ENCODE peak calls at places on chromosomes 11 and 22, in five cellular contexts. R is cardiac muscle cell, X is ovary, B is tibial nerve, E is mesendoderm. C is an unnamed sample. For H3K4me1, the result is how much of the 10 kb centered on the place peaks cover.

GRCh38 chr22:43850529-43850928 is 11.8 kb downstream of the SULT4A1 start:
- DNase-seq in X (peak), R (no peak), B (peak), E (no peak), C (no peak)

GRCh38 chr22:36893262-36893661 is 20.2 kb upstream of the CSF2RB start:
- DNase-seq in R (no peak), B (no peak), X (no peak), E (no peak), C (no peak)

GRCh38 chr22:19940536-19941364 is 822 bp upstream of the COMT start:
- DNase-seq in B (no peak), E (no peak), R (no peak), X (peak), C (peak)

GRCh38 chr11:119192111-119192510 is 6.8 kb downstream of the NHERF4 start:
- DNase-seq in B (no peak), E (no peak), X (no peak), R (peak), C (no peak)

GRCh38 chr22:50060441-50061140 is 2.5 kb upstream of the TTLL8 start:
- DNase-seq in E (peak), B (no peak), R (no peak), X (no peak), C (no peak)

GRCh38 chr22:37474447-37475090 is 11.6 kb downstream of the MFNG start:
- DNase-seq in E (no peak), B (no peak), X (no peak), R (no peak), C (no peak)

GRCh38 chr11:62451243-62451626 is 32.4 kb downstream of the SCGB1A1 start:
- DNase-seq in R (no peak), B (no peak), E (no peak), X (no peak), C (no peak)

GRCh38 chr11:69521461-69521860 is 40.0 kb downstream of the LINC01488 start:
- DNase-seq in X (no peak), R (no peak), B (no peak), E (peak), C (no peak)

GRCh38 chr11:61949169-61950034 is 749 bp upstream of the BEST1 start:
- DNase-seq in X (peak), B (peak), R (peak), E (peak), C (peak)

GRCh38 chr11:130524132-130524790 is 75.8 kb downstream of the ADAMTS15 start:
- DNase-seq in B (no peak), X (no peak), E (no peak), R (no peak), C (no peak)

GRCh38 chr11:43790444-43790794 is 90.2 kb upstream of the ALKBH3 start:
- DNase-seq in B (no peak), E (no peak), X (no peak), R (peak), C (no peak)

GRCh38 chr11:114326151-114326550 is 30.0 kb downstream of the NNMT start:
- DNase-seq in R (no peak), X (no peak), E (no peak), B (no peak), C (no peak)

GRCh38 chr11:117915219-117915618 is 14.0 kb downstream of the TMPRSS13 start:
- DNase-seq in X (no peak), E (no peak), R (no peak), B (no peak), C (no peak)

GRCh38 chr11:70506986-70507385 is 108.7 kb downstream of the CTTN start:
- DNase-seq in X (no peak), E (no peak), R (no peak), B (no peak), C (peak)

GRCh38 chr11:124194696-124195418 is 11.7 kb downstream of the OR10D3 start:
- DNase-seq in X (no peak), B (no peak), R (peak), E (peak), C (peak)

GRCh38 chr11:27388001-27388400 is 25.0 kb upstream of the CCDC34 start:
- DNase-seq in B (no peak), E (no peak), X (no peak), R (no peak), C (no peak)

GRCh38 chr11:27390318-27390958 is 27.4 kb upstream of the CCDC34 start:
- DNase-seq in E (no peak), B (no peak), R (no peak), X (no peak), C (no peak)

GRCh38 chr11:27387362-27387761 is 24.3 kb upstream of the CCDC34 start:
- DNase-seq in R (no peak), E (no peak), X (no peak), B (no peak), C (no peak)

GRCh38 chr11:27390959-27391326 is 27.9 kb upstream of the CCDC34 start:
- DNase-seq in E (no peak), X (no peak), B (no peak), R (peak), C (no peak)

DNA sequence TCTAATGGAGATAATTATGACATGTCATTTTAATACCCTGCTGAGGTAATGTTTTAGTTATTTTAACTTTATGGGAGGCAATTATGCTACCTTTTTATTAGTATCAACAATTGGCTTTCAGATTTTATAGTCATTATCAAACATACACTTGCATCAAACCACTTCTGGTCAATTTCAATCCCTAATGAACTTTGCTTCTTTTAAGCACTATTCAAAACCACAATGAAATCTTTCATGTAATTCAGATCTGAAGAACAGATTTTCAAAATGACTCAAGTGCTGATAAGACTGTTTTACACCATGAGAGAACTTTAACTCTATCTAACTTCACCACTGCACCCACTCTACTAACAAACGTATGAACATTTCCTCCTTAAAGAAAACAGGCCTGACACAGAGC is 25.9 kb upstream of the CCDC34 start:
- DNase-seq in X (no peak), E (no peak), R (no peak), B (no peak), C (no peak)
- H3K4me1 ChIP-seq in X (under half), E (under half), R (half or more), B (under half), C (under half)

GRCh38 chr22:30941363-30941740 is 27.2 kb downstream of the MORC2 start:
- DNase-seq in B (no peak), X (no peak), R (no peak), E (no peak), C (no peak)

GRCh38 chr22:30944986-30945385 is 23.6 kb downstream of the MORC2 start:
- DNase-seq in B (no peak), X (no peak), E (no peak), R (no peak), C (no peak)

GRCh38 chr22:30940655-30941362 is 27.8 kb downstream of the MORC2 start:
- DNase-seq in B (no peak), R (no peak), X (no peak), E (no peak), C (no peak)

GRCh38 chr22:30945653-30946052 is 22.9 kb downstream of the MORC2 start:
- DNase-seq in E (no peak), B (no peak), X (no peak), R (no peak), C (no peak)

GRCh38 chr22:30943368-30943767 is 25.2 kb downstream of the MORC2 start:
- DNase-seq in E (no peak), B (no peak), X (no peak), R (no peak), C (no peak)
- H3K4me1 ChIP-seq in E (under half), B (under half), X (under half), R (under half), C (under half)

GRCh38 chr11:64675417-64676252 is 47.4 kb downstream of the NRXN2 start:
- DNase-seq in B (peak), X (no peak), R (peak), E (no peak), C (peak)

GRCh38 chr11:64672875-64673274 is 50.1 kb downstream of the NRXN2 start:
- DNase-seq in R (no peak), X (no peak), E (no peak), B (no peak), C (no peak)

GRCh38 chr11:64673279-64673678 is 49.7 kb downstream of the NRXN2 start:
- DNase-seq in R (no peak), X (no peak), E (no peak), B (no peak), C (no peak)

GRCh38 chr11:64676253-64676615 is 46.8 kb downstream of the NRXN2 start:
- DNase-seq in B (no peak), E (no peak), X (no peak), R (no peak), C (no peak)

GRCh38 chr11:64674774-64675173 is 48.2 kb downstream of the NRXN2 start:
- DNase-seq in B (no peak), E (no peak), X (no peak), R (no peak), C (no peak)
- H3K4me1 ChIP-seq in B (under half), E (under half), X (under half), R (under half), C (under half)

GRCh38 chr22:41949297-41949965 is 2.5 kb upstream of the CENPM start:
- DNase-seq in X (no peak), B (no peak), R (no peak), E (no peak), C (no peak)

GRCh38 chr22:41943661-41944209 is 3.2 kb downstream of the CENPM start:
- DNase-seq in B (no peak), X (no peak), R (no peak), E (no peak), C (no peak)

GRCh38 chr22:41947181-41948080 is 479 bp upstream of the CENPM start:
- DNase-seq in B (no peak), R (no peak), X (no peak), E (no peak), C (no peak)

GRCh38 chr22:41948142-41948541 is 1.2 kb upstream of the CENPM start:
- DNase-seq in X (no peak), B (no peak), R (no peak), E (no peak), C (no peak)

GRCh38 chr22:41946360-41947180 is at the start of gene CENPM:
- DNase-seq in X (peak), R (peak), B (peak), E (peak), C (peak)
- H3K4me1 ChIP-seq in X (under half), R (under half), B (under half), E (under half), C (under half)

GRCh38 chr11:83725718-83726117 is 439.6 kb upstream of the CCDC90B start:
- DNase-seq in X (no peak), E (peak), R (peak), B (no peak), C (no peak)
- H3K4me1 ChIP-seq in X (under half), E (under half), R (under half), B (under half), C (under half)

DNA sequence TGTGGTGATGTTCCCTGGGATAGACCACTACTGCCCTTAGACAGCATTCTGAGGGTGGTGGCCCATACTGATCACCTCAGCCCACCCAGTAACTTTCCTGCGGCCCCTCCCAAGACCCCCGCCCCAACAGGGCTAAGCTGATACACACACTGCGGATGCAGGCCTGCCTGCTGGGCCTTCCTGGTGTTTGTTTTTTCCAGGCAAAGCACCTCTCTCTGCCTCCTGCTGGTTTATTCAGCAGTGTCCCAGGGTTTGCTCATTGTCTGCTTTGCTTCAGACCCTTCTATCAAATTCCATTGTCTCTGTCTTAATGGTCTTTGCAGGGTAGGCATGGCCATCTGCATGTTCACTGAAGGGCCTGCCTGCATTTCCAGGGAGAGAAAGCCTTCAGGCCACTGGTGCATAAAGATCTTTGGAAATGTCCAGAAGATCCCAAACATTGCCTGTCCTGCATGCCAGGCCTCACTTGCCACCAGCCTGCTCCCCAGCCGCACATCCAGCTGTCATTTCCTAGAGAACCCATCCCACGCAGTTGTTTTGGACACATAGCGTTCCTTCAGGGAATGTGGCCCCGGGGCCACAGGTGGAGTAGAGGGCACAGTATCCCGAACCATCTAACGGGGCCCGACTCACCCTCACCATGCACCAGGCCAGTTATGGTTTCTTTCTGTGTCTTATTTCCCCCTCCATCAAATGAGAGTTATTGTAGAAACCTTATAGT is 50.2 kb downstream of the BCR start:
- DNase-seq in B (no peak), X (no peak), R (no peak), E (peak), C (peak)
- H3K4me1 ChIP-seq in B (under half), X (under half), R (under half), E (under half), C (under half)

GRCh38 chr11:83042966-83043711 is 28.6 kb downstream of the RAB30 start:
- DNase-seq in X (no peak), E (no peak), B (no peak), R (peak), C (no peak)

GRCh38 chr11:83051760-83052671 is 19.7 kb downstream of the RAB30 start:
- DNase-seq in R (peak), E (no peak), B (no peak), X (peak), C (no peak)

GRCh38 chr11:83046626-83047172 is 25.0 kb downstream of the RAB30 start:
- DNase-seq in B (no peak), X (no peak), E (no peak), R (peak), C (no peak)

GRCh38 chr11:83044958-83045712 is 26.6 kb downstream of the RAB30 start:
- DNase-seq in X (no peak), B (no peak), E (no peak), R (peak), C (no peak)

GRCh38 chr11:83047515-83048225 is 24.0 kb downstream of the RAB30 start:
- DNase-seq in B (no peak), X (no peak), E (no peak), R (no peak), C (no peak)
- H3K4me1 ChIP-seq in B (under half), X (under half), E (under half), R (under half), C (under half)

DNA sequence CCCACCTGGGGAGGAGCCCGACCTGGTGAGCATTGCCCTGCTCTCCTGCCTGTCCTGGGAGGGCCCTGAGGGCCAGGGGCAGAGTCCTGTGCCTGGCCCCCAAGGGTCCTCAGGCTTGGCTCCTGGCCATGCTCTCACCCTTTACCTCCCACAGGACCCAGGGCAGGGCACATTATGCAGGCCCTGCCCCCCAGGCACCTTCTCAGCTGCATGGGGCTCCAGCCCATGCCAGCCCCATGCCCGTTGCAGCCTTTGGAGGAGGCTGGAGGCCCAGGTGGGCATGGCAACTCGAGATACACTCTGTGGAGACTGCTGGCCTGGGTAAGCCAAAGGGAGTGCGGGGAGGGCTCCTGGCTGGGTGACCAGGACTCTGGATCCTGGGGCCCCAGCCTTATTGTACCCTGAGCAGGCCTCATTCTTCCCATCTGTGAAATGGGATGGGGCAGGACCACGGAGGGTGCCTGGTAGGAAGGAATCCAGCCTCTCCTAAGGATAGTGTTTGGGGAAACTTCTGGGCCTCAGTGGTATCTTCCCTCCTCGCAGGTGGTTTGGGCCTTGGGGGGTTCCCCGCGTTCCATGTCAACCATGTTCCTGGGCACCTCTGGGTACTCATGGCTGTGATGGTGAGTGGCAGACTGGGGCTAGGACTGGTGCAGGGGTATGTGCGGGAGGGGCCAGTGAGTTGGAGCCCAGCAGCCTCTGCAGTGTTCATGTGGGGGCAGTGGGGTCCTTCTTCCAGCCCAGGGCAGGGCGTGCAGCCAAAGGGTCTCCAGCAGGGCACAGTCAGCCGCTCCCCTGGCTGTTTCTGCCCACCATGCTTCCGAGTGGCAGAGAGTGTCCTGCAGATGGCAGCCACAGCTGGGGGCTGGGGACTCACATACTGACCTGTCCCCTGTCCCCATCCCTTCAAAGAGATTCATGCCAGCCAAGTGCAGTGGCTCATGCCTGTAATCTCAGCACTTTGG is 14.7 kb downstream of the RELT start:
- DNase-seq in R (no peak), X (no peak), B (no peak), E (no peak), C (peak)
- H3K4me1 ChIP-seq in R (under half), X (under half), B (under half), E (under half), C (under half)

C was measured in aorta.